ENCODE peak calls at places on chromosomes 3 and 15, in eight cellular contexts. K is heart left ventricle, Q is lower lobe of right lung, G is uterus, D is AG09309, C is cardiac fibroblast, L is nephron progenitor cell, J is cardiac muscle cell. N is an unnamed sample.

GRCh38 chr3:55488398-55489055 is 1.4 kb upstream of the WNT5A start:
- DNase-seq in K (no peak), Q (peak), L (peak), C (peak), G (peak), J (peak), D (peak), N (no peak)

GRCh38 chr15:59296181-59296617 is 76.5 kb downstream of the MYO1E start:
- DNase-seq in C (peak), D (peak), Q (no peak), L (peak), J (peak), G (no peak), K (no peak), N (no peak)

GRCh38 chr15:66595937-66596545 is 30.2 kb upstream of the LCTL start:
- DNase-seq in C (peak), Q (no peak), J (no peak), D (peak), G (no peak), K (no peak), L (no peak), N (no peak)

GRCh38 chr15:65249641-65250040 is 37.0 kb downstream of the PARP16 start:
- DNase-seq in J (no peak), C (no peak), L (no peak), K (no peak), Q (no peak), D (no peak), G (no peak), N (no peak)

GRCh38 chr3:2156244-2156847 is 57.7 kb downstream of the CNTN4 start:
- DNase-seq in C (no peak), J (peak), K (no peak), D (no peak), Q (no peak), G (no peak), L (peak), N (no peak)

GRCh38 chr3:14548321-14548729 is 8.2 kb upstream of the GRIP2 start:
- DNase-seq in K (peak), D (no peak), J (peak), Q (peak), L (peak), C (peak), G (peak), N (no peak)

GRCh38 chr3:1404270-1404669 is 311.4 kb downstream of the CNTN6 start:
- DNase-seq in D (no peak), Q (no peak), C (peak), K (no peak), J (no peak), L (no peak), G (no peak), N (no peak)

GRCh38 chr3:48338635-48339034 is 5.2 kb upstream of the SPINK8 start:
- DNase-seq in D (no peak), J (no peak), Q (no peak), K (no peak), C (no peak), L (no peak), G (no peak), N (no peak)

GRCh38 chr15:73054417-73054963 is 2.2 kb downstream of the NEO1 start:
- DNase-seq in G (no peak), K (no peak), J (no peak), Q (no peak), L (no peak), C (no peak), D (no peak), N (no peak)

GRCh38 chr3:115217678-115218451 is 70.8 kb upstream of the ZBTB20 start:
- DNase-seq in Q (no peak), K (no peak), L (peak), G (peak), D (peak), C (peak), J (peak), N (no peak)

GRCh38 chr3:17431004-17431403 is 311.4 kb downstream of the TBC1D5 start:
- DNase-seq in L (no peak), D (no peak), C (peak), J (peak), K (no peak), Q (no peak), G (no peak), N (no peak)

GRCh38 chr3:141462176-141462859 is 24.5 kb upstream of the RASA2 start:
- DNase-seq in C (no peak), L (no peak), G (no peak), D (no peak), Q (no peak), J (no peak), K (no peak), N (no peak)

GRCh38 chr3:156491192-156491591 is 63.7 kb downstream of the SSR3 start:
- DNase-seq in L (no peak), J (no peak), D (no peak), G (no peak), Q (no peak), K (no peak), C (no peak), N (no peak)

GRCh38 chr15:60507596-60508424 is 28.9 kb upstream of the ICE2 start:
- DNase-seq in Q (no peak), D (peak), K (no peak), C (peak), J (peak), L (peak), G (no peak), N (no peak)

GRCh38 chr15:52128568-52128967 is 16.0 kb upstream of the BCL2L10 start:
- DNase-seq in J (no peak), L (no peak), K (no peak), C (no peak), Q (no peak), D (no peak), G (no peak), N (no peak)

GRCh38 chr3:107997666-107998065 is 93.2 kb downstream of the CD47 start:
- DNase-seq in G (no peak), J (no peak), D (no peak), K (no peak), L (no peak), Q (no peak), C (no peak), N (no peak)

GRCh38 chr3:67437090-67437489 is 217.3 kb downstream of the SUCLG2 start:
- DNase-seq in Q (no peak), C (peak), D (no peak), L (no peak), K (no peak), G (no peak), J (peak), N (no peak)

GRCh38 chr15:81007428-81008064 is 6.8 kb downstream of the TLNRD1 start:
- DNase-seq in K (no peak), C (no peak), D (no peak), Q (no peak), G (no peak), J (no peak), L (no peak), N (no peak)

GRCh38 chr15:61041886-61042285 is 187.2 kb downstream of the RORA start:
- DNase-seq in Q (no peak), K (no peak), G (no peak), D (no peak), C (no peak), J (no peak), L (no peak), N (no peak)

GRCh38 chr3:156668073-156668763 is 6.2 kb upstream of the TIPARP start:
- DNase-seq in L (no peak), K (no peak), D (no peak), G (no peak), J (no peak), C (peak), Q (no peak), N (no peak)

GRCh38 chr3:65402597-65402996 is 636.1 kb downstream of the MAGI1 start:
- DNase-seq in G (no peak), Q (no peak), K (no peak), L (no peak), D (peak), J (peak), C (peak), N (no peak)

GRCh38 chr15:66294157-66294931 is 976 bp downstream of the DIS3L start:
- DNase-seq in D (peak), J (peak), Q (peak), C (peak), K (no peak), L (no peak), G (peak), N (no peak)

GRCh38 chr3:129277829-129278271 is 820 bp upstream of the HMCES start:
- DNase-seq in C (peak), D (no peak), Q (no peak), K (no peak), L (peak), J (peak), G (no peak), N (peak)

GRCh38 chr15:19973718-19974117 is 567.9 kb downstream of the GOLGA6L6 start:
- DNase-seq in L (no peak), K (no peak), C (no peak), J (no peak), Q (no peak), G (no peak), D (no peak), N (no peak)

GRCh38 chr3:186588619-186589018 is 18.1 kb downstream of the DNAJB11 start:
- DNase-seq in C (peak), Q (no peak), J (no peak), G (no peak), D (no peak), L (no peak), K (no peak), N (no peak)

GRCh38 chr3:127254730-127255129 is 33.1 kb downstream of the PRR20G start:
- DNase-seq in G (no peak), J (peak), Q (no peak), K (no peak), C (peak), L (no peak), D (no peak), N (no peak)

GRCh38 chr15:88707766-88708165 is 69.0 kb downstream of the ISG20 start:
- DNase-seq in K (no peak), C (peak), Q (no peak), J (peak), G (no peak), L (no peak), D (no peak), N (no peak)

GRCh38 chr3:171944109-171945016 is 95.0 kb upstream of the FNDC3B start:
- DNase-seq in J (peak), C (no peak), Q (no peak), K (no peak), G (no peak), D (no peak), L (peak), N (no peak)

GRCh38 chr3:184907941-184908649 is 96.1 kb downstream of the VPS8 start:
- DNase-seq in L (no peak), D (no peak), G (no peak), K (peak), Q (no peak), J (no peak), C (no peak), N (no peak)

GRCh38 chr15:77419050-77419835 is 661 bp downstream of the PEAK1 start:
- DNase-seq in L (peak), C (peak), G (peak), Q (peak), K (peak), D (no peak), J (peak), N (no peak)

GRCh38 chr3:49454898-49455681 is 15.0 kb upstream of the DAG1 start:
- DNase-seq in J (no peak), G (no peak), K (no peak), Q (no peak), D (no peak), L (no peak), C (no peak), N (no peak)

GRCh38 chr3:155131104-155131503 is 51.0 kb downstream of the MME start:
- DNase-seq in J (peak), C (peak), L (no peak), K (no peak), Q (no peak), G (no peak), D (peak), N (no peak)

GRCh38 chr3:181952221-181952620 is 240.5 kb downstream of the SOX2 start:
- DNase-seq in G (no peak), Q (no peak), C (no peak), L (no peak), K (no peak), D (no peak), J (no peak), N (no peak)

GRCh38 chr3:12462159-12462962 is 21.9 kb upstream of the TSEN2 start:
- DNase-seq in C (no peak), J (peak), L (no peak), G (no peak), K (no peak), Q (peak), D (no peak), N (no peak)
- TF ChIP-seq CTCF in C (no peak), J (no peak), L (no peak), G (no peak), K (no peak), Q (no peak), D (no peak), N (no peak)

GRCh38 chr15:68377766-68378165 is 54.2 kb downstream of the ITGA11 start:
- DNase-seq in G (peak), Q (no peak), J (no peak), D (no peak), K (no peak), C (no peak), L (no peak), N (no peak)
- TF ChIP-seq CTCF in G (no peak), Q (no peak), J (no peak), D (no peak), K (no peak), C (no peak), L (no peak), N (no peak)

GRCh38 chr3:59812778-59813558 is 763.1 kb upstream of the CFAP20DC start:
- DNase-seq in J (peak), L (no peak), D (no peak), Q (no peak), K (no peak), G (no peak), C (peak), N (no peak)
- TF ChIP-seq CTCF in J (no peak), L (no peak), D (no peak), Q (no peak), K (no peak), G (no peak), C (no peak), N (no peak)

DNA sequence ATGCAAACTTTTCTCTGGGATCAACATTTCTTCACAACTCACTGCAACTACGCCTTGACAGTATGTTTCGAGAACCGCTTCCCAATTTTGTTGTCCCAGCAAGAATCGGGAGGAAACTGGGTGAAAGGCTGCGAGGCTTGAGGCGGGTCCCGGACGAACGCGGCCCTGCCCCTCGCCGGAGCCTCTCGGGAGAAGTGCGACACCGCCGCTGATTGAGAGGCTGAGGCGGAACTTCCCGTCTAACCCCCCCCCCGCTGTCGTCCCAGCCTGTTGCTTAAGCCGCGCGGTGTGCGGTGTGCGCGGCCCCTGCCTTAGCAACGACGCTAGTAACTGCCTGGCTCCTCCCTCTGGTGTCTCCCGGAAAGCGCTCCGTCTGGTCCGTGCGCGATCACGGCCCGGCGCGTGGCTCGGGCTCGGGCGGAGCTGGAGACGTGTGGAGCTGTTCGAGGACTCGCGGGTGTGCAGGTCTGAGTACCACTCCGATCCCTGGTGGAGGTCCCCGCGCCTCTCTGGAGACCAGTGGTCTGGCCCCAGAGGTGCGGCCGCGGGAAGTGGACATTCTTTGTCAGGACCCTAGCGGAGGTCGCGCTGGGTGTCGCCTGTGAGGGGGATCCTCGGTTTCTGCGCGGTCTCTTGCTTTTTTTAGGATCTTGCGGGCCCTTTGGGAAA is at the start of the genes DTWD1 and FAM227B:
- DNase-seq in G (peak), C (peak), K (peak), D (peak), Q (peak), J (peak), L (peak), N (peak)
- TF ChIP-seq CTCF in G (no peak), C (no peak), K (peak), D (no peak), Q (no peak), J (no peak), L (no peak), N (no peak)

DNA sequence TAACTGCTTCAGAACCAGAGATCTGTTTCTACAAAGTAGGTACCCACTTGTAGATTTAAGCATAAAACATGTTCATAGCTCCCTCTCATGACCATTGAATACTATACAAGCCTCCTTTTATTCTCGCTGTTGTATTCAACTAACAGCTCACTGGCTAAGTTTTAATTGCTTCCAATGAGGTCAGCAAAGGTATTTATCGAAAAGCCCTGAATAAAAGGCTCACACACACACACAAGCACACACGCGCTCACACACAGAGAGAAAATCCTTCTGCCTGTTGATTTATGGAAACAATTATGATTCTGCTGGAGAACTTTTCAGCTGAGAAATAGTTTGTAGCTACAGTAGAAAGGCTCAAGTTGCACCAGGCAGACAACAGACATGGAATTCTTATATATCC is at the start of gene FGF7:
- DNase-seq in D (peak), Q (no peak), G (peak), L (no peak), C (peak), J (peak), K (no peak), N (no peak)
- TF ChIP-seq CTCF in D (peak), Q (no peak), G (no peak), L (no peak), C (no peak), J (peak), K (peak), N (no peak)

GRCh38 chr3:143433787-143434378 is 314.3 kb downstream of the CHST2 start:
- DNase-seq in L (no peak), Q (no peak), C (peak), D (no peak), K (no peak), J (no peak), G (no peak), N (no peak)
- TF ChIP-seq CTCF in L (peak), Q (peak), C (peak), D (peak), K (peak), J (peak), G (no peak), N (no peak)

DNA sequence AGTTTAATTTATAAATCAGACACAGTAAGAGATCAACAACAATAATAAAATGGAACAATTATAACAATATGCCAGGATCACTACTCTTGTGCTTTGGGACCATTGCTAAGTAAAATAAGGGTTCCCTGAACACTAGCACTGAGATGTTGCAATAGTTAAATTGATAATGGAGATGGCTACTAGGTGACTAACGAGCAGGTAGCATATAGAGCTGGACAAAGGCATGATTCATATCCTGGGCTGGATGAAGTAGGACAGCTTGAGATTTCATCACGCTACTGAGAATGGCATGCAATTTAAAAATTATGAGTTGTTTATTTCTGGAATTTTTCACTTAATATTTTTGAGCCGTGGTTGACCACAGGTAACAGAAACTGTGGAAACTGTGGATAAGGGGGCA is 20.7 kb upstream of the MYZAP start:
- DNase-seq in G (no peak), Q (no peak), D (peak), J (peak), K (no peak), C (peak), L (no peak), N (no peak)
- TF ChIP-seq CTCF in G (no peak), Q (no peak), D (no peak), J (no peak), K (no peak), C (no peak), L (no peak), N (no peak)

GRCh38 chr3:20515834-20516233 is 329.8 kb upstream of the SGO1 start:
- DNase-seq in J (no peak), L (no peak), D (no peak), K (no peak), Q (no peak), G (no peak), C (no peak), N (no peak)

GRCh38 chr3:20510396-20510795 is 324.4 kb upstream of the SGO1 start:
- DNase-seq in C (no peak), J (no peak), Q (no peak), K (no peak), L (no peak), D (no peak), G (no peak), N (no peak)

DNA sequence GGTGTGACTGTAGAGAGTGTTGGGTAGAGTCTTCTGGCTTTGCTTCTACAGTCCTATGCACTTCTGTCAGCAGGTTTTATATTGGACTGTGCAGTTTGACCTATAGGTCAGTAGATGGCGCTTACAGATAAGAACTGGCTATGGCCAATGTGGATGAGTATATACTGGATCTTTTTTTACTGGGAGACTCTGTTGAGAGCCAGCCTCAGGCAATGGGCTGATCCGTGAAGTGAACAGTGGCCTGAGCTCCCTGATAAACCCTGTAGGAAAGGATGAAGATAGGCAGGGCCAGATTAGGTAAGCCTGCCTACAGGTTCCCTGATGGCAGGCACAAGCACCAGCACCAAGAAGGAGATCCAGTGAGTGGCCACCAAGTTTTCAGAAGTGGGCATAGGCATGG is 325.9 kb upstream of the SGO1 start:
- DNase-seq in D (peak), L (peak), K (no peak), C (peak), G (no peak), J (peak), Q (no peak), N (no peak)
- TF ChIP-seq CTCF in D (peak), L (peak), K (peak), C (peak), G (peak), J (peak), Q (peak), N (no peak)

GRCh38 chr3:109532257-109533216 is 195.2 kb upstream of the DPPA4 start:
- DNase-seq in C (peak), J (peak), K (no peak), D (peak), G (no peak), L (peak), Q (no peak), N (no peak)
- TF ChIP-seq CTCF in C (peak), J (peak), K (peak), D (peak), G (no peak), L (peak), Q (peak), N (no peak)